ENCODE peak calls at places on chromosomes 16 and 17, in eight cellular contexts. One of them, this sample, is unnamed.

GRCh38 chr17:83154311-83155127 is 75.1 kb downstream of the METRNL start:
- DNase-seq in mesothelial cell of epicardium: no peak
- DNase-seq in psoas muscle: peak
- DNase-seq in tibial artery: no peak
- DNase-seq in lung: peak
- DNase-seq in cardiac muscle cell: no peak
- DNase-seq in fibroblast of mammary gland: no peak
- DNase-seq in WTC11: no peak
- DNase-seq in this sample: no peak

GRCh38 chr17:6755281-6755680 is 565 bp upstream of the XAF1 start:
- DNase-seq in tibial artery: peak
- DNase-seq in lung: no peak
- DNase-seq in fibroblast of mammary gland: peak
- DNase-seq in mesothelial cell of epicardium: no peak
- DNase-seq in psoas muscle: peak
- DNase-seq in cardiac muscle cell: no peak
- DNase-seq in WTC11: no peak
- DNase-seq in this sample: peak

GRCh38 chr16:66300501-66300900 is 66.0 kb upstream of the CDH5 start:
- DNase-seq in cardiac muscle cell: no peak
- DNase-seq in psoas muscle: no peak
- DNase-seq in WTC11: no peak
- DNase-seq in mesothelial cell of epicardium: no peak
- DNase-seq in tibial artery: no peak
- DNase-seq in fibroblast of mammary gland: no peak
- DNase-seq in lung: no peak
- DNase-seq in this sample: no peak

GRCh38 chr17:66964083-66964771 is at the start of gene CACNG4:
- DNase-seq in fibroblast of mammary gland: no peak
- DNase-seq in lung: no peak
- DNase-seq in cardiac muscle cell: peak
- DNase-seq in tibial artery: no peak
- DNase-seq in psoas muscle: no peak
- DNase-seq in mesothelial cell of epicardium: peak
- DNase-seq in WTC11: peak
- DNase-seq in this sample: no peak

GRCh38 chr17:78176548-78177025 is 8.2 kb downstream of the SYNGR2 start:
- DNase-seq in cardiac muscle cell: peak
- DNase-seq in mesothelial cell of epicardium: peak
- DNase-seq in fibroblast of mammary gland: peak
- DNase-seq in tibial artery: peak
- DNase-seq in WTC11: peak
- DNase-seq in lung: peak
- DNase-seq in psoas muscle: peak
- DNase-seq in this sample: no peak

GRCh38 chr17:67855504-67856324 is 30.4 kb downstream of the BPTF start:
- DNase-seq in cardiac muscle cell: no peak
- DNase-seq in WTC11: no peak
- DNase-seq in psoas muscle: no peak
- DNase-seq in lung: no peak
- DNase-seq in fibroblast of mammary gland: no peak
- DNase-seq in tibial artery: no peak
- DNase-seq in mesothelial cell of epicardium: no peak
- DNase-seq in this sample: no peak

GRCh38 chr17:60328679-60329078 is 63.3 kb downstream of the USP32 start:
- DNase-seq in WTC11: no peak
- DNase-seq in fibroblast of mammary gland: no peak
- DNase-seq in mesothelial cell of epicardium: no peak
- DNase-seq in cardiac muscle cell: no peak
- DNase-seq in tibial artery: no peak
- DNase-seq in psoas muscle: no peak
- DNase-seq in lung: no peak
- DNase-seq in this sample: no peak

GRCh38 chr16:84278968-84279367 is 15.7 kb upstream of the WFDC1 start:
- DNase-seq in cardiac muscle cell: peak
- DNase-seq in psoas muscle: no peak
- DNase-seq in WTC11: no peak
- DNase-seq in mesothelial cell of epicardium: no peak
- DNase-seq in tibial artery: no peak
- DNase-seq in lung: no peak
- DNase-seq in fibroblast of mammary gland: no peak
- DNase-seq in this sample: no peak

GRCh38 chr16:67672739-67673662 is 6.4 kb downstream of the C16orf86 start:
- DNase-seq in WTC11: peak
- DNase-seq in psoas muscle: peak
- DNase-seq in fibroblast of mammary gland: peak
- DNase-seq in cardiac muscle cell: peak
- DNase-seq in lung: peak
- DNase-seq in tibial artery: peak
- DNase-seq in mesothelial cell of epicardium: no peak
- DNase-seq in this sample: peak

GRCh38 chr16:14244344-14245010 is 173.4 kb downstream of the MRTFB start:
- DNase-seq in cardiac muscle cell: no peak
- DNase-seq in fibroblast of mammary gland: peak
- DNase-seq in tibial artery: no peak
- DNase-seq in mesothelial cell of epicardium: no peak
- DNase-seq in lung: no peak
- DNase-seq in psoas muscle: no peak
- DNase-seq in WTC11: no peak
- DNase-seq in this sample: peak

GRCh38 chr16:82481455-82481854 is 145.3 kb upstream of the CDH13 start:
- DNase-seq in tibial artery: no peak
- DNase-seq in WTC11: no peak
- DNase-seq in lung: no peak
- DNase-seq in cardiac muscle cell: no peak
- DNase-seq in fibroblast of mammary gland: peak
- DNase-seq in psoas muscle: no peak
- DNase-seq in mesothelial cell of epicardium: no peak
- DNase-seq in this sample: no peak
- TF ChIP-seq CTCF in tibial artery: no peak
- TF ChIP-seq CTCF in WTC11: no peak
- TF ChIP-seq CTCF in lung: no peak
- TF ChIP-seq CTCF in cardiac muscle cell: no peak
- TF ChIP-seq CTCF in fibroblast of mammary gland: no peak
- TF ChIP-seq CTCF in psoas muscle: no peak
- TF ChIP-seq CTCF in mesothelial cell of epicardium: no peak
- TF ChIP-seq CTCF in this sample: no peak

DNA sequence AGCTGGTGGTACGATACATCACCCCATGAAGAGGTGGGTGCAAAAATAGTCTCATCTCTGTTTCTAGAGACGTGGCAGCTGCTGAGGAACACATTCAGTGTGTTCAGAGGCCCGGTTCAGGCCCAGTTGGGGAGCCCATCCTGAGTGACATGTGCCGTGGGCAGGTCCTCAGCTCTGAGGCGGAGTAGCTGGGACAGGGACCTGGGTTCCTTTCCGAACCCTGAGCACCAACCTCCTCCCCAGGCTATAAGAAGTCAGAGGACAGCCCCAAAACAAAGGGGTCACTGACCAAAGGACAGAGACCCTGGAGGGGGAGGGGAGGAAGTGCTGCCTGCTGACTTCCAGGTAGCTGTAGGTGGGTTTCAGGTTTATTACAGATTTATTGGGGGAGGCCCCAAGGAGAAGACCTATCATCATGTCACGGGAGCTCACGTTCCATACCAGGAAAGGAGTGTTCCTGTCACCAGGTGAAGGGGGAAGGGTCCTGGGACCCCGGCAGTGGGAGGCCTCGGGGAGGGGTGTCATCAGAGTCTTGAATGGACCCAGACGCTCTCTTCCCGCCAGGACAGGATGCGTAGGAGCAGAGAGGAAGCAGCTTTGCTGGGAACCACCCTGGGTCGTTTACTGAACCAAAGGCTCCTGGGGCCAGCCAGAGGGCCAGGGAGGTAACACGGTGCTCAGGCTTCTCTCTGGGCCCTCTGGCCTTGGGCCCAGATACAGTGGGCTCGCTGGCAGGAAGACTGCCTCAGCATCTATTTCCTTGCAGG is 4.9 kb downstream of the LDHD start:
- DNase-seq in psoas muscle: peak
- DNase-seq in fibroblast of mammary gland: no peak
- DNase-seq in lung: no peak
- DNase-seq in cardiac muscle cell: no peak
- DNase-seq in WTC11: no peak
- DNase-seq in mesothelial cell of epicardium: no peak
- DNase-seq in tibial artery: no peak
- DNase-seq in this sample: no peak
- TF ChIP-seq CTCF in psoas muscle: no peak
- TF ChIP-seq CTCF in fibroblast of mammary gland: no peak
- TF ChIP-seq CTCF in lung: no peak
- TF ChIP-seq CTCF in cardiac muscle cell: no peak
- TF ChIP-seq CTCF in WTC11: no peak
- TF ChIP-seq CTCF in mesothelial cell of epicardium: no peak
- TF ChIP-seq CTCF in tibial artery: no peak
- TF ChIP-seq CTCF in this sample: no peak

GRCh38 chr16:88811850-88812736 is at the start of gene APRT:
- DNase-seq in tibial artery: peak
- DNase-seq in psoas muscle: peak
- DNase-seq in mesothelial cell of epicardium: peak
- DNase-seq in lung: peak
- DNase-seq in cardiac muscle cell: peak
- DNase-seq in fibroblast of mammary gland: peak
- DNase-seq in WTC11: peak
- DNase-seq in this sample: peak
- TF ChIP-seq CTCF in tibial artery: no peak
- TF ChIP-seq CTCF in psoas muscle: peak
- TF ChIP-seq CTCF in mesothelial cell of epicardium: no peak
- TF ChIP-seq CTCF in lung: peak
- TF ChIP-seq CTCF in cardiac muscle cell: peak
- TF ChIP-seq CTCF in fibroblast of mammary gland: no peak
- TF ChIP-seq CTCF in WTC11: no peak
- TF ChIP-seq CTCF in this sample: no peak

GRCh38 chr17:18891541-18891940 is 33.6 kb downstream of the PRPSAP2 start:
- DNase-seq in mesothelial cell of epicardium: no peak
- DNase-seq in lung: no peak
- DNase-seq in fibroblast of mammary gland: no peak
- DNase-seq in WTC11: no peak
- DNase-seq in tibial artery: no peak
- DNase-seq in cardiac muscle cell: no peak
- DNase-seq in psoas muscle: no peak
- DNase-seq in this sample: no peak
- TF ChIP-seq CTCF in mesothelial cell of epicardium: no peak
- TF ChIP-seq CTCF in lung: no peak
- TF ChIP-seq CTCF in fibroblast of mammary gland: no peak
- TF ChIP-seq CTCF in WTC11: no peak
- TF ChIP-seq CTCF in tibial artery: no peak
- TF ChIP-seq CTCF in cardiac muscle cell: no peak
- TF ChIP-seq CTCF in psoas muscle: no peak
- TF ChIP-seq CTCF in this sample: no peak

GRCh38 chr16:17555176-17555575 is 84.4 kb upstream of the XYLT1 start:
- DNase-seq in cardiac muscle cell: no peak
- DNase-seq in lung: no peak
- DNase-seq in tibial artery: no peak
- DNase-seq in psoas muscle: no peak
- DNase-seq in mesothelial cell of epicardium: no peak
- DNase-seq in WTC11: no peak
- DNase-seq in fibroblast of mammary gland: peak
- DNase-seq in this sample: peak
- TF ChIP-seq CTCF in cardiac muscle cell: no peak
- TF ChIP-seq CTCF in lung: no peak
- TF ChIP-seq CTCF in tibial artery: no peak
- TF ChIP-seq CTCF in psoas muscle: no peak
- TF ChIP-seq CTCF in mesothelial cell of epicardium: no peak
- TF ChIP-seq CTCF in WTC11: no peak
- TF ChIP-seq CTCF in fibroblast of mammary gland: peak
- TF ChIP-seq CTCF in this sample: no peak

GRCh38 chr16:88306411-88306810 is 76.3 kb upstream of the ZNF469 start:
- DNase-seq in psoas muscle: no peak
- DNase-seq in fibroblast of mammary gland: no peak
- DNase-seq in lung: no peak
- DNase-seq in tibial artery: no peak
- DNase-seq in mesothelial cell of epicardium: no peak
- DNase-seq in cardiac muscle cell: no peak
- DNase-seq in WTC11: no peak
- DNase-seq in this sample: no peak

GRCh38 chr16:88309905-88310259 is 72.9 kb upstream of the ZNF469 start:
- DNase-seq in psoas muscle: peak
- DNase-seq in fibroblast of mammary gland: no peak
- DNase-seq in lung: no peak
- DNase-seq in WTC11: peak
- DNase-seq in cardiac muscle cell: no peak
- DNase-seq in mesothelial cell of epicardium: no peak
- DNase-seq in tibial artery: no peak
- DNase-seq in this sample: no peak

GRCh38 chr16:88306860-88307545 is 75.8 kb upstream of the ZNF469 start:
- DNase-seq in tibial artery: no peak
- DNase-seq in cardiac muscle cell: no peak
- DNase-seq in psoas muscle: peak
- DNase-seq in lung: no peak
- DNase-seq in fibroblast of mammary gland: peak
- DNase-seq in mesothelial cell of epicardium: no peak
- DNase-seq in WTC11: no peak
- DNase-seq in this sample: peak

GRCh38 chr16:88309174-88309904 is 73.4 kb upstream of the ZNF469 start:
- DNase-seq in lung: no peak
- DNase-seq in psoas muscle: peak
- DNase-seq in cardiac muscle cell: no peak
- DNase-seq in tibial artery: no peak
- DNase-seq in fibroblast of mammary gland: no peak
- DNase-seq in WTC11: no peak
- DNase-seq in mesothelial cell of epicardium: no peak
- DNase-seq in this sample: no peak

DNA sequence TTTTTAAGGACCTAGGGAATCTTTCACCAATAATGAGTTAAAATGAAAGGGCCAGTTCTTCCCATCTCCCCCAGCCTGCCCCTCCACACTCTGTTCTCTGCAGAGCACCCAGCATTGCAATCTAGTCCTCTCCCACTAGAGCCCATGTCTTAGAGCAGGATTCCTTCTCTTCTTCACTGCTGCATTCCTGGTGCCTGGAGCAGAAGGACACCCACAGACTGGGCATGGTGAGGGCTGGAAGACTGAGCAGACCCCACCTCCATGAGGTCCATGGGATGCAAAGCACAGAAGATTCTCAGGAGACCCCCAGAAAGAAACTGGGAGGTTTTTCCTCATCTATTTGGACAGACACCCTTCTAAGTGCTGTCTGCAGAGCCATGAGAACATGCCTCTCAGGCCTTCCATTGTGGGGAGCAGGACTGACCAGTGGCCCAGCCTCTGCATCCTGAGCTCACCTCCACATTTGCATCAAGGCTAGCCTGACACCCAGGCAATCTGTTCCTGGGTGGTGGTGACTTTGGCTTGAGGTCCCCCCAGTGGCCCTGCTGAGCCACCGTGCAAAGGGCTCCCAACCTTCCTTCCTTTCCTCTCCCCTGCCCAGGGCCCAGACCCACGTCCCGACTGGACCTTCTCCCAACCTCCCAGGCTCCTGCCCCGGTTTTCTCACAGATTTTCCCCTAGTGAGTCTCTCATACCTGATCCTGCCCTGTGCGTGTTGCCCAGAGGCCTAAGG is 74.2 kb upstream of the ZNF469 start:
- DNase-seq in cardiac muscle cell: no peak
- DNase-seq in fibroblast of mammary gland: no peak
- DNase-seq in lung: no peak
- DNase-seq in mesothelial cell of epicardium: no peak
- DNase-seq in psoas muscle: no peak
- DNase-seq in tibial artery: no peak
- DNase-seq in WTC11: no peak
- DNase-seq in this sample: no peak
- TF ChIP-seq CTCF in cardiac muscle cell: no peak
- TF ChIP-seq CTCF in fibroblast of mammary gland: no peak
- TF ChIP-seq CTCF in lung: no peak
- TF ChIP-seq CTCF in mesothelial cell of epicardium: no peak
- TF ChIP-seq CTCF in psoas muscle: no peak
- TF ChIP-seq CTCF in tibial artery: no peak
- TF ChIP-seq CTCF in WTC11: no peak
- TF ChIP-seq CTCF in this sample: no peak

GRCh38 chr16:50490828-50491227 is 57.4 kb upstream of the NKD1 start:
- DNase-seq in psoas muscle: no peak
- DNase-seq in mesothelial cell of epicardium: no peak
- DNase-seq in cardiac muscle cell: no peak
- DNase-seq in lung: no peak
- DNase-seq in tibial artery: no peak
- DNase-seq in WTC11: no peak
- DNase-seq in fibroblast of mammary gland: no peak
- DNase-seq in this sample: no peak
- TF ChIP-seq CTCF in psoas muscle: no peak
- TF ChIP-seq CTCF in mesothelial cell of epicardium: no peak
- TF ChIP-seq CTCF in cardiac muscle cell: no peak
- TF ChIP-seq CTCF in lung: no peak
- TF ChIP-seq CTCF in tibial artery: no peak
- TF ChIP-seq CTCF in WTC11: no peak
- TF ChIP-seq CTCF in fibroblast of mammary gland: no peak
- TF ChIP-seq CTCF in this sample: no peak

This sample was measured in AG09319.